ENCODE peak calls at places on chromosomes 16 and 17, in eight cellular contexts. J is H9, U is hepatocyte, T is dorsolateral prefrontal cortex, F is choroid plexus epithelial cell, N is fibroblast of mammary gland, Q is RWPE1, I is tibial artery. L is an unnamed sample.

GRCh38 chr17:31715436-31715835 is 143.6 kb downstream of the COPRS start:
- DNase-seq in Q (no peak), F (no peak), T (no peak), N (no peak), J (no peak), I (no peak), U (no peak), L (peak)

GRCh38 chr17:77959216-77959925 is 868 bp downstream of the TNRC6C start:
- DNase-seq in I (no peak), J (no peak), Q (peak), T (no peak), F (peak), U (peak), N (no peak), L (no peak)

GRCh38 chr17:44190496-44190895 is 3.7 kb downstream of the TMUB2 start:
- DNase-seq in T (no peak), N (no peak), J (no peak), Q (no peak), F (no peak), U (no peak), I (no peak), L (no peak)

GRCh38 chr17:520447-521167 is 168.0 kb upstream of the RPH3AL start:
- DNase-seq in N (no peak), U (no peak), J (no peak), T (no peak), F (peak), I (no peak), Q (no peak), L (peak)

GRCh38 chr16:3698941-3699340 is 18.4 kb downstream of the TRAP1 start:
- DNase-seq in J (no peak), F (no peak), T (no peak), U (no peak), Q (no peak), N (no peak), I (no peak), L (no peak)

GRCh38 chr16:30110661-30111060 is 2.7 kb downstream of the GDPD3 start:
- DNase-seq in N (peak), J (no peak), Q (no peak), I (no peak), F (peak), U (no peak), T (no peak), L (no peak)

GRCh38 chr17:82838386-82839063 is 1.3 kb downstream of the ZNF750 start:
- DNase-seq in F (peak), U (peak), J (no peak), Q (no peak), T (no peak), N (peak), I (no peak), L (peak)

GRCh38 chr17:81291662-81292061 is 3.4 kb downstream of the SLC38A10 start:
- DNase-seq in T (no peak), F (peak), J (peak), N (peak), I (peak), U (peak), Q (peak), L (peak)

GRCh38 chr17:28902819-28903545 is at the start of gene DHRS13:
- DNase-seq in T (peak), J (peak), U (peak), I (peak), N (peak), Q (peak), F (peak), L (peak)

GRCh38 chr16:75074920-75075687 is 41.5 kb downstream of the LDHD start:
- DNase-seq in J (no peak), N (no peak), Q (no peak), I (no peak), F (peak), U (no peak), T (no peak), L (no peak)

GRCh38 chr16:11078812-11079459 is 134.6 kb downstream of the CLEC16A start:
- DNase-seq in U (peak), T (no peak), N (peak), F (peak), Q (no peak), J (no peak), I (peak), L (no peak)

GRCh38 chr17:3471599-3471998 is at the start of gene SPATA22:
- DNase-seq in J (no peak), F (no peak), U (no peak), N (no peak), I (no peak), Q (no peak), T (no peak), L (no peak)

GRCh38 chr17:32648450-32648849 is 161.7 kb downstream of the CDK5R1 start:
- DNase-seq in Q (no peak), N (no peak), T (no peak), F (no peak), I (no peak), J (no peak), U (no peak), L (no peak)

GRCh38 chr17:79888811-79889634 is 49.8 kb upstream of the CBX4 start:
- DNase-seq in F (no peak), J (no peak), Q (no peak), U (peak), T (no peak), N (no peak), I (peak), L (no peak)

GRCh38 chr17:17382060-17382449 is 78.9 kb downstream of the NT5M start:
- DNase-seq in U (no peak), T (no peak), J (no peak), F (no peak), I (no peak), Q (no peak), N (no peak), L (no peak)

GRCh38 chr17:61710546-61710945 is 119.5 kb upstream of the NACA2 start:
- DNase-seq in J (no peak), Q (no peak), T (no peak), N (no peak), F (no peak), U (no peak), I (no peak), L (no peak)

GRCh38 chr17:27889711-27890251 is 3.4 kb downstream of the LYRM9 start:
- DNase-seq in N (no peak), J (no peak), T (no peak), Q (no peak), I (no peak), U (no peak), F (no peak), L (no peak)

GRCh38 chr16:58634265-58634802 is 4.7 kb upstream of the CNOT1 start:
- DNase-seq in F (no peak), I (no peak), Q (no peak), N (no peak), J (no peak), T (no peak), U (peak), L (no peak)

GRCh38 chr17:19304751-19305150 is 57.8 kb downstream of the B9D1 start:
- DNase-seq in F (no peak), N (no peak), T (no peak), Q (no peak), J (no peak), I (no peak), U (no peak), L (no peak)

GRCh38 chr16:56317998-56318912 is 107.1 kb downstream of the AMFR start:
- DNase-seq in I (peak), F (peak), U (peak), Q (peak), T (peak), N (peak), J (peak), L (peak)

GRCh38 chr17:32445976-32446375 is 1.7 kb downstream of the PSMD11 start:
- DNase-seq in N (peak), U (no peak), F (peak), J (no peak), T (no peak), I (no peak), Q (no peak), L (no peak)

GRCh38 chr16:56120447-56121155 is 70.7 kb upstream of the GNAO1 start:
- DNase-seq in F (no peak), U (no peak), T (no peak), N (no peak), Q (no peak), J (no peak), I (no peak), L (no peak)

GRCh38 chr16:86497551-86498021 is 12.7 kb upstream of the FOXF1 start:
- DNase-seq in T (no peak), U (no peak), N (no peak), J (peak), Q (no peak), F (no peak), I (no peak), L (no peak)

GRCh38 chr16:86498661-86499493 is 11.4 kb upstream of the FOXF1 start:
- DNase-seq in F (no peak), I (no peak), T (no peak), U (no peak), N (no peak), J (no peak), Q (no peak), L (no peak)

GRCh38 chr16:86496929-86497381 is 13.4 kb upstream of the FOXF1 start:
- DNase-seq in T (no peak), J (peak), F (no peak), Q (no peak), U (no peak), N (no peak), I (no peak), L (no peak)

GRCh38 chr16:86496262-86496928 is 13.9 kb upstream of the FOXF1 start:
- DNase-seq in N (no peak), J (no peak), I (no peak), U (no peak), Q (no peak), F (no peak), T (no peak), L (no peak)

GRCh38 chr16:86498155-86498651 is 12.1 kb upstream of the FOXF1 start:
- DNase-seq in J (peak), I (no peak), F (no peak), Q (no peak), T (no peak), U (no peak), N (no peak), L (no peak)
- TF ChIP-seq CTCF in J (peak), I (no peak), F (peak), Q (no peak), T (no peak), U (no peak), N (no peak), L (no peak)

GRCh38 chr17:63700528-63701441 is 860 bp upstream of the LIMD2 start:
- DNase-seq in J (peak), T (peak), I (peak), U (peak), Q (no peak), N (peak), F (peak), L (no peak)
- TF ChIP-seq CTCF in J (peak), T (no peak), I (no peak), U (no peak), Q (no peak), N (no peak), F (peak), L (no peak)

GRCh38 chr17:7440823-7441174 is 1.5 kb downstream of the FGF11 start:
- DNase-seq in U (peak), Q (no peak), J (peak), F (peak), T (no peak), I (no peak), N (peak), L (peak)
- TF ChIP-seq CTCF in U (no peak), Q (no peak), J (peak), F (peak), T (no peak), I (no peak), N (peak), L (no peak)

DNA sequence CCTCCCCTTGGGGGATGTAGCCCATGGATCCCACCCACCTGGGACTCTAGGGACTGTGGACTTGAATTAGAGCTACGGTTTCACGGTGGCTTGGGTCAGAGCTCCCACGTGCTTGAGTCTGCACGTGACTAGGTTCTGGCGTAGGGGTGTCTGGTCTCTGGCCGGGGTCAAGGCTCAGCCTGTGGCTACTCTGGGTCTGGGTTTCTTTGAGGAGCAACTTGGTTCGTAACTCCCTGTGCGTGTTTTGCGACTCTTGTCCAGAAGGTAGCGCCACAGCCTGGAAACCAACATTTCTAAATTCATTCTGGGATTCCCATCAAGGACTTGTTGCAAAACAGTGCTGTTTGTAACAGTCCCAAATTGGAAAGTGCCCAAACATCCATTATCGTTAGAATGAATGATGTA is 462 bp upstream of the GGT6 start:
- DNase-seq in Q (no peak), J (peak), T (no peak), I (no peak), F (peak), N (peak), U (no peak), L (peak)
- TF ChIP-seq CTCF in Q (no peak), J (peak), T (no peak), I (no peak), F (peak), N (peak), U (no peak), L (no peak)

DNA sequence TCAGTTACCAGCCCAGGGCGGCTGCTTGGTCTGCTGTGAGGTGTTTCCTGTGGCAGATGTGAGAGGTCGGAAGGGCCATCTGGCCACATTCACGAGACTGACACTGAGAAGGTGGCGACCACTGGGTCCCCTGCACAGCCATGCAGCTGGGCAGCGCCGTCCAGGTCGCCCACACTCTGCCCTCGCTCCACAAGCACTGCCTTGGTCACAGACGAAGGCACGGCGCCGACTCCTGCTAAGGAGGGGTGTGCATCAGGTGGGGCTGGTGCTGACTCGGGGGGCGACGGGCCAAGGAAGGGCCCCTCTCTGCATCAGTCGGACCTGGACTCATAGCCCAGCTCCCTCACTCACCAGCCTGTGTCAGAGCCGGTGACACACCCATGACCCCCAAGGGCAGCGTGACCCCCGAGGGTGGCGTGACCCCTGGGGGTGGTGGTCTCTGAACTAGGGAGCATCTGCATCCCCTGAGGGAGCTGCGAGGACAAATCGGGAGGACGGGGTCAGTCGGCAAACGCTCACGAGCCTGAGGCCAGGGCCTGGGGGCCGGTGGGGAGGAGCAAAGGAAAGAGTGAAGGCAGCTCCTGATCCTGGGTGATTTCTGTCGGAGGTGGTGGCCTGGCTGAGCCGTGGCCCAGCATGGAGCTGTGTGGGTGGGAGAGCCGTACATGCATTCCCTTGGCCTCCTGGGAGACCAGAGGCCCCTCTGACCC is 30.4 kb downstream of the NME3 start:
- DNase-seq in F (no peak), J (no peak), N (no peak), Q (no peak), U (no peak), T (no peak), I (no peak), L (no peak)
- TF ChIP-seq CTCF in F (no peak), J (no peak), N (no peak), Q (no peak), U (no peak), T (no peak), I (no peak), L (no peak)

DNA sequence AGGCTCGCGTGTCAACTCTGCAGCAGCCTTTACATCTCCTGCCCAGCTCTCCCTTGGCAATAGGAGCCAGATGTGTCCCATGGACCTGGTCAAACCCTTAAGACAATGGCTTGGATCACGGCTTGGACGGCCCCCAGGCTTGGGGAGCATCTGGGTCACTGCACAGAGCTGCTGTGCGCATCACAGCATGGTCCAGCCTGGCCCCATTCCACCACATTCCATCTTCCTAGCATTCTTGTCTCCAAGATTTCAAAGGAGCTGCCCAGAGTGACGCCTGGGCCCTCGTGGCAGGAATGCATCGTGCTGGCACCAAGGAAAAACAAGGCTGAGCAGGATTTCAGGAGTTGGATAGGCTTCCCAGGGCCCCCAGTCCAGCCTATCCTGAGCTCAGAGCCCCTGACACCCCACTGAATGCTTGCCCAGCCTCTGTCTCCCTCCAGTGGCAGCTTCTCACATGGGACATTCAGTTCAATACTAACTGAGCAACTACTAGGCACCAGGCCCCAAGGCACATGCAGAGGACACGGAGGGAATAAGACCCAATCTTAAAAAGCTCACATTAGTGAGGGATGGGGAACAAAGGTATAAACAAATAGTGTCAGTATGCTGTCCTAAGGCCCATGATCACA is 34.3 kb downstream of the TK2 start:
- DNase-seq in U (peak), T (no peak), F (peak), Q (no peak), N (peak), I (peak), J (peak), L (no peak)
- TF ChIP-seq CTCF in U (no peak), T (no peak), F (peak), Q (no peak), N (peak), I (peak), J (peak), L (peak)

DNA sequence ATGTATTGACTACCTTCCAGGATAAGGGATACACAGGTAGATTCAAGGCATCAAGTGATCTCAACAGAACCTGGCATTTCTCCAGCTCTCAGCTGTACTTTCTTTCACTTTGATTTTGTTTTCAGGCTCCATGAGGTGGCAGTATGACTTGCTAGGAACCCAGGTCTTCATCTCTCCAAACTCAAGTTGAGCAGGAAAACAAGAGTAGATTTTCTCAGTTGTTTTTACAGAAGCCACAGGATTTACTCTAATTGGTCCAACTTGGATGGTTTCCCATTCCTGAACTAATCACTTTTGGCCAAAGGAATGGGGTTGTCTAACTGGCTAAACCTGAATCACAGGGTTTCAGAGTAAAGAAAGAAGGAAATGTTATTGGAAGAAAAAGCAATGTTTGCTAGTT is 146.6 kb downstream of the TRIM37 start:
- DNase-seq in N (peak), Q (peak), I (no peak), J (no peak), U (peak), T (no peak), F (peak), L (no peak)
- TF ChIP-seq CTCF in N (peak), Q (no peak), I (peak), J (peak), U (peak), T (no peak), F (peak), L (no peak)

DNA sequence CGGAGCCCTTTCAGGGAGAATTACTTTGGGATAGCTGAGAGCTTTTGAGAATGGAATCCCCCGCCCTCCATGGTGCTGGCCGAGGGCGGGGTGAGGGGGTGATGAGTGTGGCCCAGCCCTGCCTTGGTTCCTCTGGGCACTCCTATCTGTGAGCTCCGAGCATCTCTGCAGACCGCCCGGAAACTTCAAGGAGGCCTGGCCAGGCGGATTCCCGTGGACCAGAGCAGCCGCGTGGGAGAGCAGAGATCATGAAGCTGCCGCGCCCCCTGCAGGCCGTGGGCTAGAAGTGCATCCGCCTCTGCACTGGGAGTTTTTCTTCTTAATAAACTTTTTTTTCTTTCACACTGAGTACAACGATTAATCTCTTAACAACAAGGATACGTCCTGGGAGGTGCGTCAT is 392.9 kb upstream of the EEF2KMT start:
- DNase-seq in I (no peak), T (peak), U (peak), J (peak), F (no peak), N (peak), Q (no peak), L (no peak)
- TF ChIP-seq CTCF in I (peak), T (peak), U (peak), J (peak), F (no peak), N (peak), Q (peak), L (peak)